ENCODE peak calls at places on chromosomes 1 and 21, in nine cellular contexts. One of them, this sample, is unnamed.
A peak's percentile ranks its signal among the peaks of the same experiment; 100 is the strongest.

GRCh38 chr1:150022357-150022756 is 11.8 kb upstream of the OTUD7B start:
- DNase-seq in OCI-LY7: no peak
- DNase-seq in ovary: no peak
- DNase-seq in SK-N-SH: no peak
- DNase-seq in GM12865: no peak
- DNase-seq in WERI-Rb-1: no peak
- DNase-seq in HL-60: no peak
- DNase-seq in A549: peak; percentile 25
- DNase-seq in CD8-positive, alpha-beta T cell: no peak
- DNase-seq in this sample: no peak

GRCh38 chr1:85846706-85847105 is 138.5 kb upstream of the ZNHIT6 start:
- DNase-seq in OCI-LY7: no peak
- DNase-seq in ovary: no peak
- DNase-seq in SK-N-SH: no peak
- DNase-seq in GM12865: no peak
- DNase-seq in WERI-Rb-1: no peak
- DNase-seq in HL-60: no peak
- DNase-seq in A549: no peak
- DNase-seq in CD8-positive, alpha-beta T cell: no peak
- DNase-seq in this sample: no peak

GRCh38 chr1:189619682-189620332 is 857.9 kb downstream of the BRINP3 start:
- DNase-seq in OCI-LY7: no peak
- DNase-seq in ovary: no peak
- DNase-seq in SK-N-SH: no peak
- DNase-seq in GM12865: no peak
- DNase-seq in WERI-Rb-1: no peak
- DNase-seq in HL-60: no peak
- DNase-seq in A549: peak; percentile 89
- DNase-seq in CD8-positive, alpha-beta T cell: no peak
- DNase-seq in this sample: no peak

GRCh38 chr1:166064324-166064926 is 102.4 kb downstream of the FAM78B start:
- DNase-seq in OCI-LY7: no peak
- DNase-seq in ovary: no peak
- DNase-seq in SK-N-SH: no peak
- DNase-seq in GM12865: no peak
- DNase-seq in WERI-Rb-1: no peak
- DNase-seq in HL-60: no peak
- DNase-seq in A549: no peak
- DNase-seq in CD8-positive, alpha-beta T cell: no peak
- DNase-seq in this sample: no peak

GRCh38 chr1:52552236-52552504 is 722 bp downstream of the TUT4 start:
- DNase-seq in OCI-LY7: peak; percentile 52
- DNase-seq in ovary: peak; percentile 45
- DNase-seq in SK-N-SH: peak; percentile 35
- DNase-seq in GM12865: peak; percentile 81
- DNase-seq in WERI-Rb-1: peak; percentile 55
- DNase-seq in HL-60: peak; percentile 65
- DNase-seq in A549: peak; percentile 53
- DNase-seq in CD8-positive, alpha-beta T cell: peak; percentile 77
- DNase-seq in this sample: no peak

GRCh38 chr1:71473331-71473730 is 392.5 kb upstream of the ZRANB2 start:
- DNase-seq in OCI-LY7: no peak
- DNase-seq in ovary: no peak
- DNase-seq in SK-N-SH: no peak
- DNase-seq in GM12865: no peak
- DNase-seq in WERI-Rb-1: no peak
- DNase-seq in HL-60: no peak
- DNase-seq in A549: no peak
- DNase-seq in CD8-positive, alpha-beta T cell: no peak
- DNase-seq in this sample: no peak

GRCh38 chr21:33434770-33435360 is 31.7 kb downstream of the IFNGR2 start:
- DNase-seq in OCI-LY7: peak; percentile 60
- DNase-seq in ovary: no peak
- DNase-seq in SK-N-SH: no peak
- DNase-seq in GM12865: peak; percentile 94
- DNase-seq in WERI-Rb-1: no peak
- DNase-seq in HL-60: peak; percentile 40
- DNase-seq in A549: no peak
- DNase-seq in CD8-positive, alpha-beta T cell: no peak
- DNase-seq in this sample: no peak

GRCh38 chr1:151606384-151606783 is 5.5 kb upstream of the SNX27 start:
- DNase-seq in OCI-LY7: no peak
- DNase-seq in ovary: no peak
- DNase-seq in SK-N-SH: no peak
- DNase-seq in GM12865: no peak
- DNase-seq in WERI-Rb-1: no peak
- DNase-seq in HL-60: peak; percentile 43
- DNase-seq in A549: peak; percentile 48
- DNase-seq in CD8-positive, alpha-beta T cell: no peak
- DNase-seq in this sample: no peak

GRCh38 chr1:247332901-247333361 is 1.3 kb upstream of the ZNF496 start:
- DNase-seq in OCI-LY7: no peak
- DNase-seq in ovary: no peak
- DNase-seq in SK-N-SH: no peak
- DNase-seq in GM12865: no peak
- DNase-seq in WERI-Rb-1: peak; percentile 47
- DNase-seq in HL-60: no peak
- DNase-seq in A549: no peak
- DNase-seq in CD8-positive, alpha-beta T cell: no peak
- DNase-seq in this sample: no peak

GRCh38 chr21:15273244-15273643 is 208.4 kb upstream of the NRIP1 start:
- DNase-seq in OCI-LY7: no peak
- DNase-seq in ovary: no peak
- DNase-seq in SK-N-SH: no peak
- DNase-seq in GM12865: no peak
- DNase-seq in WERI-Rb-1: no peak
- DNase-seq in HL-60: no peak
- DNase-seq in A549: no peak
- DNase-seq in CD8-positive, alpha-beta T cell: no peak
- DNase-seq in this sample: no peak

GRCh38 chr21:36491191-36491916 is 11.4 kb upstream of the CLDN14 start:
- DNase-seq in OCI-LY7: no peak
- DNase-seq in ovary: no peak
- DNase-seq in SK-N-SH: no peak
- DNase-seq in GM12865: no peak
- DNase-seq in WERI-Rb-1: no peak
- DNase-seq in HL-60: no peak
- DNase-seq in A549: no peak
- DNase-seq in CD8-positive, alpha-beta T cell: no peak
- DNase-seq in this sample: no peak

DNA sequence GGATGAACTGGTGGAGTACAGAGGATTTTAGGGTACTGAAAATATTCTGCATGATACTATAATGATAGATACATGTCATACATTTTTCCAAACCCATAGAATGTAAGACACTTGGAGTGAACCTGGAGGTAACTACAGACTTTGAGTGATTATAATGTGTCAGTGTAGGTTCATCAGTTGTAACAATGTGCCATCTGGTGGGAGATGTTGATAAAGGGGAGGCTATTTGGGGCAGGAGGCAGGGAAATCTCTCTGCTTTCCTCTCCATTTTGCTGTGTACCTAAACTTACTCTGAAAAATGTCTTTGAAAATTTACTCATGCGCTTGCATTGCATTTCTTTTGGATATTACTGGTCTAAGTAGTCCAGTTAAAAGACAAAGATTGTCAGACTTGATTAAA is 35.2 kb downstream of the PTBP2 start:
- DNase-seq in OCI-LY7: no peak
- DNase-seq in ovary: no peak
- DNase-seq in SK-N-SH: no peak
- DNase-seq in GM12865: no peak
- DNase-seq in WERI-Rb-1: no peak
- DNase-seq in HL-60: no peak
- DNase-seq in A549: no peak
- DNase-seq in CD8-positive, alpha-beta T cell: no peak
- DNase-seq in this sample: no peak
- TF ChIP-seq CTCF in OCI-LY7: no peak
- TF ChIP-seq CTCF in ovary: no peak
- TF ChIP-seq CTCF in SK-N-SH: no peak
- TF ChIP-seq CTCF in GM12865: no peak
- TF ChIP-seq CTCF in WERI-Rb-1: peak; percentile 17
- TF ChIP-seq CTCF in HL-60: no peak
- TF ChIP-seq CTCF in A549: no peak
- TF ChIP-seq CTCF in CD8-positive, alpha-beta T cell: no peak
- TF ChIP-seq CTCF in this sample: peak; percentile 52

GRCh38 chr1:26180010-26180506 is 2.8 kb downstream of the CNKSR1 start:
- DNase-seq in OCI-LY7: no peak
- DNase-seq in ovary: no peak
- DNase-seq in SK-N-SH: no peak
- DNase-seq in GM12865: peak; percentile 47
- DNase-seq in WERI-Rb-1: no peak
- DNase-seq in HL-60: no peak
- DNase-seq in A549: no peak
- DNase-seq in CD8-positive, alpha-beta T cell: no peak
- DNase-seq in this sample: no peak

GRCh38 chr1:26182372-26182675 is 5.0 kb downstream of the CNKSR1 start:
- DNase-seq in OCI-LY7: no peak
- DNase-seq in ovary: no peak
- DNase-seq in SK-N-SH: no peak
- DNase-seq in GM12865: no peak
- DNase-seq in WERI-Rb-1: no peak
- DNase-seq in HL-60: no peak
- DNase-seq in A549: no peak
- DNase-seq in CD8-positive, alpha-beta T cell: no peak
- DNase-seq in this sample: no peak

GRCh38 chr1:26175346-26175745 is 1.9 kb upstream of the CNKSR1 start:
- DNase-seq in OCI-LY7: no peak
- DNase-seq in ovary: no peak
- DNase-seq in SK-N-SH: no peak
- DNase-seq in GM12865: no peak
- DNase-seq in WERI-Rb-1: no peak
- DNase-seq in HL-60: no peak
- DNase-seq in A549: no peak
- DNase-seq in CD8-positive, alpha-beta T cell: no peak
- DNase-seq in this sample: no peak

GRCh38 chr1:26181586-26182371 is 4.5 kb downstream of the CNKSR1 start:
- DNase-seq in OCI-LY7: no peak
- DNase-seq in ovary: no peak
- DNase-seq in SK-N-SH: no peak
- DNase-seq in GM12865: no peak
- DNase-seq in WERI-Rb-1: no peak
- DNase-seq in HL-60: no peak
- DNase-seq in A549: no peak
- DNase-seq in CD8-positive, alpha-beta T cell: no peak
- DNase-seq in this sample: no peak

DNA sequence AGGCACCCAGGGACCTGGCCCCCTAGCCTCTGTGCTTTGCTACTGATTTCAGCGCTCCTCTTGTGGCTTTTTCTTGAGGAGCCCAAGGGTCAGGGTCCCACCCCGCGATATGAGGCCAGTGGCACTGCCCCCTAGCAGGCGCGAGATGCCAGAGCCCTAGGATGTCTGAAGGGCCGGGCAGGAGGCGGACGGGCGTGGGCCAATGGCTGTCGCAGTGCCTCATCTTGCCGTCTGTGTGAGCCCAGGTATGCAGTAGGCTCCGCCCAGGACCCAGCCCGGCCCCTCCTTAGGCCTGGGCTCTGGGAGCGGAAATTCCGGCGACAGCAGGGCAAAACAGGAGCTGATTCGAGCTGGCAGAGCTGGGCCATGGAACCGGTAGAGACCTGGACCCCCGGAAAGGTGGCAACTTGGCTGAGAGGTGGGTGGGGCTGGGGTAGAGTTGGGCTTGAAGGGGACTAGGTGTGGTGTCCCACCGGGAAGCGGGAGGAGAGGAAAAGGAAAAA is at the start of gene CNKSR1:
- DNase-seq in OCI-LY7: no peak
- DNase-seq in ovary: no peak
- DNase-seq in SK-N-SH: no peak
- DNase-seq in GM12865: no peak
- DNase-seq in WERI-Rb-1: no peak
- DNase-seq in HL-60: no peak
- DNase-seq in A549: no peak
- DNase-seq in CD8-positive, alpha-beta T cell: no peak
- DNase-seq in this sample: no peak
- TF ChIP-seq CTCF in OCI-LY7: no peak
- TF ChIP-seq CTCF in ovary: no peak
- TF ChIP-seq CTCF in SK-N-SH: no peak
- TF ChIP-seq CTCF in GM12865: no peak
- TF ChIP-seq CTCF in WERI-Rb-1: no peak
- TF ChIP-seq CTCF in HL-60: no peak
- TF ChIP-seq CTCF in A549: no peak
- TF ChIP-seq CTCF in CD8-positive, alpha-beta T cell: no peak
- TF ChIP-seq CTCF in this sample: no peak

DNA sequence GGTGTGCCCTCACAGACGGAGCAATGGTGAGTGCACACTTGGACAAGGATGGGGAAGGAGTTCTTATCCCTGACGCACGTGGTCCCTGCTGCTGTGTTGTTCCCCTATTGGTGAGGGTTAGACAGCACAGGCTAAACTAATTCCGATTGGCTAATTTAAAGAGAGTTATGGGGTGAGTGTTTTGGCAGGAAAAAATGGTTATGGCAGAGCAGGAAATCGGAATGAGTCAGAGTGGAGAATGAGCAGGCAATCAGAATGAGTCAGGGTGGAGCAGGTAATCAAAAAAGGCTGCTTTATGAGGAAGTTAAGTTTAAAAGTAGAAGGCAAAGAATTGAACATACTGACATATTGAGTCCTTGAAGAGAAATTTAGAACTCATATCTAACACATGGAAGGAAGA is 100.5 kb downstream of the NGF start:
- DNase-seq in OCI-LY7: no peak
- DNase-seq in ovary: no peak
- DNase-seq in SK-N-SH: no peak
- DNase-seq in GM12865: no peak
- DNase-seq in WERI-Rb-1: no peak
- DNase-seq in HL-60: no peak
- DNase-seq in A549: no peak
- DNase-seq in CD8-positive, alpha-beta T cell: no peak
- DNase-seq in this sample: no peak
- TF ChIP-seq CTCF in OCI-LY7: no peak
- TF ChIP-seq CTCF in ovary: no peak
- TF ChIP-seq CTCF in SK-N-SH: no peak
- TF ChIP-seq CTCF in GM12865: no peak
- TF ChIP-seq CTCF in WERI-Rb-1: no peak
- TF ChIP-seq CTCF in HL-60: no peak
- TF ChIP-seq CTCF in A549: no peak
- TF ChIP-seq CTCF in CD8-positive, alpha-beta T cell: no peak
- TF ChIP-seq CTCF in this sample: no peak

DNA sequence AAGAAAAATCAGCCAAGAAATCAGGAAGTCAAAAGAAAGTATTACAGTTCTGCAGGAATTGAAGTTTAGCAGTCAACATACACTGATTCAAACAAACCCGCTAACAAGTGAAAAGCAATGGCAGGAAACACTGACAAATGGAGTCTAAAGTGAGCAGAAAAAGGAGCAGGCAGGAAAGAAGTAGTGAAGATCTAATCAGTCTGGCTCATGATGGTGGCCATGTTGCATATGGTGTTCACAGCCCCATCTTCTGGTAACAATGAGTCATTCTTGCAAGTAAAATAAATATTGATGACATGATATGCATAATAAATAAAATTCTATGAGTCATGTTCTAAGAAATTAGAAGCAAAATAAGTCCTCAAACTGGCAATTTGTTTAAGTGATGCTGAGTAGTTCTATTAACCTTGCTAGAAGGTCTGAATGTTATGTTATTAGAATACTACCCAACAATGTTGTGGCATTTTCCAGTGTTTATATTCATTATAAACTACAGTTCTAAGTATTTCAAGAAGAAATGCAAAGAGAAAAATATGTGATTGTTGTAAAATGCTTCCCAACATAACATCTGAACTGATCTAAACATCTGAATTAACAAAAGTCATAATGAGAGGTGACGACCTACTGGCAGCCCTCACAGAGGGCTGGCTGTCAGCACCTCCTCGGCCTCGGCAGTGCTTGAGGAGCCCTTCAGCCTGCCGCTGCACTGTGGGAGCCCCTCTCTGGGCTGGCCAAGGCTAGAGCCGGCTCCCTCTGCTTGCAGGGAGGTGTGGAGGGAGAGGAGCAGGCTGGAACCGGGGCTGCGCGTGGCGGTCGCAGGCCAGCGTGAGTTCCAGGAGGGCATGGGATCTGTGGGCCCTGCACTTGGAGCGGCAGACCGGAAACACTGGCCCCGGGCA is 5.7 kb upstream of the ACBD6 start:
- DNase-seq in OCI-LY7: no peak
- DNase-seq in ovary: no peak
- DNase-seq in SK-N-SH: peak; percentile 30
- DNase-seq in GM12865: peak; percentile 17
- DNase-seq in WERI-Rb-1: no peak
- DNase-seq in HL-60: no peak
- DNase-seq in A549: peak; percentile 46
- DNase-seq in CD8-positive, alpha-beta T cell: no peak
- DNase-seq in this sample: no peak
- TF ChIP-seq CTCF in OCI-LY7: peak; percentile 45
- TF ChIP-seq CTCF in ovary: no peak
- TF ChIP-seq CTCF in SK-N-SH: peak; percentile 28
- TF ChIP-seq CTCF in GM12865: no peak
- TF ChIP-seq CTCF in WERI-Rb-1: no peak
- TF ChIP-seq CTCF in HL-60: no peak
- TF ChIP-seq CTCF in A549: no peak
- TF ChIP-seq CTCF in CD8-positive, alpha-beta T cell: no peak
- TF ChIP-seq CTCF in this sample: peak; percentile 40

This sample was measured in chondrocyte.